ENCODE peak calls at places on chromosome 13, in nine cellular contexts. One of them, this sample, is unnamed.
A peak's percentile ranks its signal among the peaks of the same experiment; 100 is the strongest.

GRCh38 chr13:71677114-71677513 is 189.9 kb downstream of the DACH1 start:
- DNase-seq in choroid plexus epithelial cell: no peak
- DNase-seq in WTC11: no peak
- DNase-seq in AG09319: no peak
- DNase-seq in foreskin fibroblast: no peak
- DNase-seq in right atrium auricular region: no peak
- DNase-seq in cardiac fibroblast: no peak
- DNase-seq in natural killer cell: no peak
- DNase-seq in astrocyte of the cerebellum: no peak
- DNase-seq in this sample: no peak

GRCh38 chr13:107275312-107275711 is 707.4 kb upstream of the ARGLU1 start:
- DNase-seq in choroid plexus epithelial cell: no peak
- DNase-seq in WTC11: no peak
- DNase-seq in AG09319: no peak
- DNase-seq in foreskin fibroblast: no peak
- DNase-seq in right atrium auricular region: no peak
- DNase-seq in cardiac fibroblast: no peak
- DNase-seq in natural killer cell: no peak
- DNase-seq in astrocyte of the cerebellum: no peak
- DNase-seq in this sample: no peak

GRCh38 chr13:92390217-92390616 is 836.4 kb upstream of the GPC6 start:
- DNase-seq in choroid plexus epithelial cell: no peak
- DNase-seq in WTC11: no peak
- DNase-seq in AG09319: no peak
- DNase-seq in foreskin fibroblast: no peak
- DNase-seq in right atrium auricular region: no peak
- DNase-seq in cardiac fibroblast: no peak
- DNase-seq in natural killer cell: no peak
- DNase-seq in astrocyte of the cerebellum: no peak
- DNase-seq in this sample: no peak

GRCh38 chr13:30128591-30128990 is 178.8 kb downstream of the KATNAL1 start:
- DNase-seq in choroid plexus epithelial cell: no peak
- DNase-seq in WTC11: no peak
- DNase-seq in AG09319: no peak
- DNase-seq in foreskin fibroblast: no peak
- DNase-seq in right atrium auricular region: no peak
- DNase-seq in cardiac fibroblast: no peak
- DNase-seq in natural killer cell: no peak
- DNase-seq in astrocyte of the cerebellum: no peak
- DNase-seq in this sample: no peak

GRCh38 chr13:18949489-18949761 is 232.2 kb downstream of the TUBA3C start:
- DNase-seq in choroid plexus epithelial cell: no peak
- DNase-seq in WTC11: no peak
- DNase-seq in AG09319: no peak
- DNase-seq in foreskin fibroblast: no peak
- DNase-seq in right atrium auricular region: no peak
- DNase-seq in cardiac fibroblast: no peak
- DNase-seq in natural killer cell: no peak
- DNase-seq in astrocyte of the cerebellum: no peak
- DNase-seq in this sample: no peak

GRCh38 chr13:83215627-83216026 is 666.6 kb downstream of the SLITRK1 start:
- DNase-seq in choroid plexus epithelial cell: peak; percentile 84
- DNase-seq in WTC11: no peak
- DNase-seq in AG09319: peak; percentile 16
- DNase-seq in foreskin fibroblast: peak; percentile 80
- DNase-seq in right atrium auricular region: no peak
- DNase-seq in cardiac fibroblast: peak; percentile 79
- DNase-seq in natural killer cell: no peak
- DNase-seq in astrocyte of the cerebellum: peak; percentile 36
- DNase-seq in this sample: no peak

GRCh38 chr13:91115776-91116175 is 231.7 kb upstream of the MIR17HG start:
- DNase-seq in choroid plexus epithelial cell: no peak
- DNase-seq in WTC11: no peak
- DNase-seq in AG09319: no peak
- DNase-seq in foreskin fibroblast: no peak
- DNase-seq in right atrium auricular region: no peak
- DNase-seq in cardiac fibroblast: no peak
- DNase-seq in natural killer cell: no peak
- DNase-seq in astrocyte of the cerebellum: no peak
- DNase-seq in this sample: no peak

GRCh38 chr13:48562296-48563066 is 29.6 kb upstream of the RCBTB2 start:
- DNase-seq in choroid plexus epithelial cell: no peak
- DNase-seq in WTC11: no peak
- DNase-seq in AG09319: no peak
- DNase-seq in foreskin fibroblast: no peak
- DNase-seq in right atrium auricular region: no peak
- DNase-seq in cardiac fibroblast: no peak
- DNase-seq in natural killer cell: peak; percentile 33
- DNase-seq in astrocyte of the cerebellum: no peak
- DNase-seq in this sample: no peak

GRCh38 chr13:98557934-98558630 is 18.8 kb downstream of the STK24 start:
- DNase-seq in choroid plexus epithelial cell: peak; percentile 36
- DNase-seq in WTC11: no peak
- DNase-seq in AG09319: no peak
- DNase-seq in foreskin fibroblast: peak; percentile 62
- DNase-seq in right atrium auricular region: no peak
- DNase-seq in cardiac fibroblast: peak; percentile 29
- DNase-seq in natural killer cell: no peak
- DNase-seq in astrocyte of the cerebellum: no peak
- DNase-seq in this sample: no peak

GRCh38 chr13:41835871-41836270 is 125.0 kb downstream of the VWA8 start:
- DNase-seq in choroid plexus epithelial cell: peak; percentile 25
- DNase-seq in WTC11: no peak
- DNase-seq in AG09319: peak; percentile 54
- DNase-seq in foreskin fibroblast: peak; percentile 89
- DNase-seq in right atrium auricular region: no peak
- DNase-seq in cardiac fibroblast: peak; percentile 11
- DNase-seq in natural killer cell: no peak
- DNase-seq in astrocyte of the cerebellum: no peak
- DNase-seq in this sample: no peak

GRCh38 chr13:38981096-38981495 is 9.5 kb downstream of the STOML3 start:
- DNase-seq in choroid plexus epithelial cell: no peak
- DNase-seq in WTC11: no peak
- DNase-seq in AG09319: no peak
- DNase-seq in foreskin fibroblast: no peak
- DNase-seq in right atrium auricular region: no peak
- DNase-seq in cardiac fibroblast: no peak
- DNase-seq in natural killer cell: no peak
- DNase-seq in astrocyte of the cerebellum: no peak
- DNase-seq in this sample: no peak

GRCh38 chr13:110391273-110391672 is 84.2 kb downstream of the COL4A2 start:
- DNase-seq in choroid plexus epithelial cell: peak; percentile 67
- DNase-seq in WTC11: no peak
- DNase-seq in AG09319: no peak
- DNase-seq in foreskin fibroblast: peak; percentile 60
- DNase-seq in right atrium auricular region: no peak
- DNase-seq in cardiac fibroblast: no peak
- DNase-seq in natural killer cell: no peak
- DNase-seq in astrocyte of the cerebellum: no peak
- DNase-seq in this sample: no peak

GRCh38 chr13:57286511-57287098 is 119.6 kb downstream of the PRR20E start:
- DNase-seq in choroid plexus epithelial cell: no peak
- DNase-seq in WTC11: peak; percentile 14
- DNase-seq in AG09319: no peak
- DNase-seq in foreskin fibroblast: no peak
- DNase-seq in right atrium auricular region: no peak
- DNase-seq in cardiac fibroblast: no peak
- DNase-seq in natural killer cell: no peak
- DNase-seq in astrocyte of the cerebellum: no peak
- DNase-seq in this sample: no peak

GRCh38 chr13:59774511-59774911 is 389.2 kb downstream of the DIAPH3 start:
- DNase-seq in choroid plexus epithelial cell: peak; percentile 77
- DNase-seq in WTC11: no peak
- DNase-seq in AG09319: peak; percentile 38
- DNase-seq in foreskin fibroblast: peak; percentile 87
- DNase-seq in right atrium auricular region: no peak
- DNase-seq in cardiac fibroblast: peak; percentile 63
- DNase-seq in natural killer cell: no peak
- DNase-seq in astrocyte of the cerebellum: peak; percentile 20
- DNase-seq in this sample: no peak

GRCh38 chr13:28147489-28147888 is 9.1 kb downstream of the PAN3 start:
- DNase-seq in choroid plexus epithelial cell: peak; percentile 21
- DNase-seq in WTC11: no peak
- DNase-seq in AG09319: no peak
- DNase-seq in foreskin fibroblast: peak; percentile 26
- DNase-seq in right atrium auricular region: no peak
- DNase-seq in cardiac fibroblast: no peak
- DNase-seq in natural killer cell: no peak
- DNase-seq in astrocyte of the cerebellum: no peak
- DNase-seq in this sample: no peak

DNA sequence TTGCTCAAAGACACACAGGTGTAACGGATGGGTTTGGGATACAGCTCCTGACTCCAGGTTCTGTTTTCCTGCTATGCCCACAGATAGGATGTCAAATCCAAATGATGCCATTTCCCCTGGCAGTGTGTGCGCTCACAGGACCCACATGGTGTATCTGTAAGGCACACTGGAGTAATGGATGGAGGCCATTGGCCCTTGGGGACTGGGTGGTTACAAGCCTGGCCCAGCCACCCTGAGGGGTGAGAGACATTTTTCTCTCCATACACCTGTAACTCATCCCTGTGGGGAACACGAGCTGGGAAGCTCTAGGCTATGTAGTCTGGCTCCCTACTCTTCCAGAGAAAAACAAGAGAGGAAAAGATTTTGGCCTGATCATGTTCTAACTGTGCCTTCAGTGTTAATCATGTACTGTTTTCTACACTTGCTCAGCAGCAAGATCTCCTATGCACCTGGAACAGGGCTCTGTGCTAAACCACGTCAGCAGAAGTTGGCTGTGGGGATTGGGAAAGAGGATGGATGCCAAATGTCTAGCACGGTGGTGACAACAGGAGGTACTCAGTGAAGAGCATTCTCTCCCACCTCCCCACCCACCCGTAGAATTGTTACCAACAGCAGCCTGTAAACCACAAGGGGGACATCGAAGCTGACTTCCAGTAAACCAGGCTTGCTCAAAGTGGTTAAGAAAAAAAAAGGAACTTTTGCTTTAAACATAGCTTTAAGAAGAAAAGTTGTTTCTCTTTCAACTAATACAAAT is 237.0 kb downstream of the LACC1 start:
- DNase-seq in choroid plexus epithelial cell: peak; percentile 30
- DNase-seq in WTC11: no peak
- DNase-seq in AG09319: no peak
- DNase-seq in foreskin fibroblast: peak; percentile 26
- DNase-seq in right atrium auricular region: no peak
- DNase-seq in cardiac fibroblast: peak; percentile 53
- DNase-seq in natural killer cell: no peak
- DNase-seq in astrocyte of the cerebellum: no peak
- DNase-seq in this sample: no peak
- TF ChIP-seq CTCF in choroid plexus epithelial cell: peak; percentile 41
- TF ChIP-seq CTCF in WTC11: no peak
- TF ChIP-seq CTCF in AG09319: no peak
- TF ChIP-seq CTCF in foreskin fibroblast: no peak
- TF ChIP-seq CTCF in right atrium auricular region: no peak
- TF ChIP-seq CTCF in cardiac fibroblast: peak; percentile 24
- TF ChIP-seq CTCF in natural killer cell: peak; percentile 8
- TF ChIP-seq CTCF in astrocyte of the cerebellum: no peak
- TF ChIP-seq CTCF in this sample: no peak

GRCh38 chr13:67726979-67727378 is 496.8 kb upstream of the PCDH9 start:
- DNase-seq in choroid plexus epithelial cell: no peak
- DNase-seq in WTC11: peak; percentile 14
- DNase-seq in AG09319: no peak
- DNase-seq in foreskin fibroblast: no peak
- DNase-seq in right atrium auricular region: no peak
- DNase-seq in cardiac fibroblast: no peak
- DNase-seq in natural killer cell: no peak
- DNase-seq in astrocyte of the cerebellum: no peak
- DNase-seq in this sample: no peak
- TF ChIP-seq CTCF in choroid plexus epithelial cell: no peak
- TF ChIP-seq CTCF in WTC11: no peak
- TF ChIP-seq CTCF in AG09319: no peak
- TF ChIP-seq CTCF in foreskin fibroblast: no peak
- TF ChIP-seq CTCF in right atrium auricular region: no peak
- TF ChIP-seq CTCF in cardiac fibroblast: no peak
- TF ChIP-seq CTCF in natural killer cell: no peak
- TF ChIP-seq CTCF in astrocyte of the cerebellum: no peak
- TF ChIP-seq CTCF in this sample: no peak

GRCh38 chr13:97030705-97031452 is 36.6 kb upstream of the OXGR1 start:
- DNase-seq in choroid plexus epithelial cell: peak; percentile 91
- DNase-seq in WTC11: no peak
- DNase-seq in AG09319: no peak
- DNase-seq in foreskin fibroblast: peak; percentile 67
- DNase-seq in right atrium auricular region: no peak
- DNase-seq in cardiac fibroblast: peak; percentile 84
- DNase-seq in natural killer cell: no peak
- DNase-seq in astrocyte of the cerebellum: peak; percentile 62
- DNase-seq in this sample: no peak
- TF ChIP-seq CTCF in choroid plexus epithelial cell: peak; percentile 56
- TF ChIP-seq CTCF in WTC11: no peak
- TF ChIP-seq CTCF in AG09319: peak; percentile 23
- TF ChIP-seq CTCF in foreskin fibroblast: peak; percentile 9
- TF ChIP-seq CTCF in right atrium auricular region: no peak
- TF ChIP-seq CTCF in cardiac fibroblast: peak; percentile 39
- TF ChIP-seq CTCF in natural killer cell: no peak
- TF ChIP-seq CTCF in astrocyte of the cerebellum: peak; percentile 41
- TF ChIP-seq CTCF in this sample: no peak

GRCh38 chr13:100674848-100675659 is 459 bp upstream of the TMTC4 start:
- DNase-seq in choroid plexus epithelial cell: peak; percentile 99
- DNase-seq in WTC11: peak; percentile 100
- DNase-seq in AG09319: peak; percentile 93
- DNase-seq in foreskin fibroblast: peak; percentile 100
- DNase-seq in right atrium auricular region: peak; percentile 99
- DNase-seq in cardiac fibroblast: peak; percentile 99
- DNase-seq in natural killer cell: peak; percentile 99
- DNase-seq in astrocyte of the cerebellum: peak; percentile 94
- DNase-seq in this sample: peak; percentile 100
- TF ChIP-seq CTCF in choroid plexus epithelial cell: peak; percentile 52
- TF ChIP-seq CTCF in WTC11: no peak
- TF ChIP-seq CTCF in AG09319: peak; percentile 32
- TF ChIP-seq CTCF in foreskin fibroblast: peak; percentile 23
- TF ChIP-seq CTCF in right atrium auricular region: no peak
- TF ChIP-seq CTCF in cardiac fibroblast: peak; percentile 27
- TF ChIP-seq CTCF in natural killer cell: peak; percentile 26
- TF ChIP-seq CTCF in astrocyte of the cerebellum: peak; percentile 37
- TF ChIP-seq CTCF in this sample: no peak

DNA sequence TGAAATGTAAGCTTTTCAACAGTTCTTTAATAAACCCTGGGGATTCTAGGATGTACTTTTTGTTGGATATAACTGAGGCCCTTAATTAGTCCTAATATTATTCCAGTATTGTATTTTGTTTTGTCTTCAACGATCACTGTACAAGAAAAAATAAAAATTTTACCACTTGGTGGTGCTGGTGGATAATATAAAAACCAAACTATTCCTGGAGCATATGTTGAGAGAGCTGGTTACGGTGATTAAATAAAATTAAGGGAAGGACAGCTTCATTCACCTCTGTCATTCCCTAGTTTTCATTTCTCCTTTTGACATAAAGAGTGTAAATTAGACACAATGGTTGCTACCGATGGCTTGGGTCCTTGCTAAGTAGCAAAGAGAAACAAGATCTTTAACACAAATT is 598.6 kb upstream of the PCDH20 start:
- DNase-seq in choroid plexus epithelial cell: peak; percentile 40
- DNase-seq in WTC11: no peak
- DNase-seq in AG09319: no peak
- DNase-seq in foreskin fibroblast: no peak
- DNase-seq in right atrium auricular region: no peak
- DNase-seq in cardiac fibroblast: peak; percentile 1
- DNase-seq in natural killer cell: no peak
- DNase-seq in astrocyte of the cerebellum: peak; percentile 13
- DNase-seq in this sample: no peak
- TF ChIP-seq CTCF in choroid plexus epithelial cell: peak; percentile 25
- TF ChIP-seq CTCF in WTC11: no peak
- TF ChIP-seq CTCF in AG09319: no peak
- TF ChIP-seq CTCF in foreskin fibroblast: no peak
- TF ChIP-seq CTCF in right atrium auricular region: no peak
- TF ChIP-seq CTCF in cardiac fibroblast: no peak
- TF ChIP-seq CTCF in natural killer cell: no peak
- TF ChIP-seq CTCF in astrocyte of the cerebellum: no peak
- TF ChIP-seq CTCF in this sample: no peak